ENCODE peak calls at places on chromosome 15, in nine cellular contexts. T is CD8-positive, alpha-beta T cell; W is foreskin keratinocyte; I is right lobe of liver; R is astrocyte of the spinal cord; Q is colonic mucosa; J is transverse colon; H is thyroid gland; P is fibroblast of lung. O is an unnamed sample.

GRCh38 chr15:58357529-58358476 is 74.0 kb upstream of the LIPC start:
- DNase-seq in R (no peak), T (no peak), P (peak), I (no peak), J (no peak), Q (no peak), H (no peak), W (no peak), O (no peak)

GRCh38 chr15:78638658-78639314 is 2.2 kb downstream of the CHRNB4 start:
- DNase-seq in H (peak), I (peak), J (peak), R (peak), T (no peak), P (peak), Q (peak), W (no peak), O (peak)

GRCh38 chr15:87496109-87496508 is 760.4 kb downstream of the NTRK3 start:
- DNase-seq in Q (no peak), I (no peak), R (no peak), H (no peak), J (no peak), T (no peak), P (no peak), W (no peak), O (no peak)

GRCh38 chr15:62419206-62419605 is 254.1 kb upstream of the C2CD4B start:
- DNase-seq in P (no peak), Q (no peak), H (no peak), I (no peak), R (no peak), T (no peak), W (no peak), J (no peak), O (no peak)

GRCh38 chr15:46946953-46947352 is 770.4 kb upstream of the SEMA6D start:
- DNase-seq in R (no peak), W (no peak), Q (no peak), P (no peak), H (no peak), J (no peak), I (no peak), T (no peak), O (no peak)

GRCh38 chr15:88401972-88402656 is 65.1 kb downstream of the MRPL46 start:
- DNase-seq in W (no peak), I (no peak), H (no peak), R (no peak), P (no peak), J (peak), T (peak), Q (no peak), O (no peak)

GRCh38 chr15:100713163-100713867 is 110.9 kb downstream of the ASB7 start:
- DNase-seq in J (peak), P (no peak), W (peak), R (peak), H (no peak), Q (no peak), T (no peak), I (no peak), O (no peak)

GRCh38 chr15:68698708-68699107 is 119.9 kb downstream of the CORO2B start:
- DNase-seq in Q (no peak), J (no peak), I (no peak), H (no peak), R (no peak), P (no peak), W (no peak), T (no peak), O (no peak)

GRCh38 chr15:89841306-89841705 is 26.7 kb upstream of the ANPEP start:
- DNase-seq in P (no peak), H (no peak), J (no peak), Q (no peak), I (no peak), T (no peak), R (no peak), W (no peak), O (no peak)

GRCh38 chr15:101123222-101123910 is 128.5 kb downstream of the CHSY1 start:
- DNase-seq in H (no peak), T (no peak), I (no peak), W (no peak), Q (no peak), R (peak), P (peak), J (no peak), O (no peak)

GRCh38 chr15:58438956-58439355 is 7.2 kb downstream of the LIPC start:
- DNase-seq in T (no peak), Q (peak), H (peak), P (peak), I (no peak), W (no peak), J (peak), R (peak), O (peak)

GRCh38 chr15:81955709-81956108 is 90.1 kb downstream of the MEX3B start:
- DNase-seq in T (no peak), W (no peak), R (peak), H (no peak), P (peak), J (no peak), Q (no peak), I (no peak), O (no peak)

GRCh38 chr15:98774756-98775497 is 126.6 kb downstream of the IGF1R start:
- DNase-seq in H (no peak), I (no peak), P (no peak), W (peak), Q (no peak), R (no peak), T (no peak), J (no peak), O (no peak)

GRCh38 chr15:59622289-59622688 is 10.7 kb downstream of the GCNT3 start:
- DNase-seq in I (peak), R (peak), J (peak), P (peak), W (peak), T (no peak), Q (peak), H (peak), O (peak)

GRCh38 chr15:57382222-57382621 is 5.9 kb downstream of the CGNL1 start:
- DNase-seq in T (no peak), W (no peak), H (no peak), R (no peak), P (no peak), I (no peak), J (no peak), Q (peak), O (no peak)

GRCh38 chr15:34754674-34755418 is at the start of gene GJD2:
- DNase-seq in Q (no peak), I (no peak), W (no peak), P (no peak), R (no peak), J (no peak), T (no peak), H (peak), O (peak)
- TF ChIP-seq CTCF in Q (no peak), I (no peak), W (no peak), P (no peak), R (no peak), J (no peak), T (no peak), H (no peak), O (no peak)

DNA sequence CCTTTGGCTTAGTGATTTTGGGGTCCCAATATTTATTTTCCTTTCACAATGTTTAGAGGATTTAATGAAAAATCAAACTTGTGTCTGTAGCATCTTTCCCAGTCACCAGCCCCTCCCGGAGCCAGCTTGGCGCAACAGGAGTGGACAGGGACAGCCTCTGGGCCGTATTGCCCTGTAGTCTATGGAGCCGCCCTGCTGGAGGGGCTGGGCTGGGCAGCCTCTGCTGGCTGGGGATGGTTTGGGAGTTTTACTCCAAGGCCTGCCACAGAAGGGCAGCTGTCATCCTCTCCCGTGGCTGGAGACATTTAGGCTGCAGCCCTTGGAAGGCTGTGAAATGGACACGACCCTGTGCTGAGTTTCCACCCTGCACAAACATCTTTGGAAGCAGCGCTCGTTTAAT is 89.4 kb upstream of the RGMA start:
- DNase-seq in T (no peak), H (no peak), P (no peak), W (no peak), I (no peak), R (no peak), J (no peak), Q (no peak), O (no peak)
- TF ChIP-seq CTCF in T (no peak), H (no peak), P (no peak), W (no peak), I (no peak), R (no peak), J (no peak), Q (no peak), O (no peak)

GRCh38 chr15:45634442-45635190 is at the start of gene SQOR:
- DNase-seq in R (peak), H (peak), W (peak), P (peak), Q (peak), T (peak), I (peak), J (peak), O (peak)
- TF ChIP-seq CTCF in R (no peak), H (no peak), W (no peak), P (no peak), Q (no peak), T (no peak), I (no peak), J (no peak), O (no peak)

DNA sequence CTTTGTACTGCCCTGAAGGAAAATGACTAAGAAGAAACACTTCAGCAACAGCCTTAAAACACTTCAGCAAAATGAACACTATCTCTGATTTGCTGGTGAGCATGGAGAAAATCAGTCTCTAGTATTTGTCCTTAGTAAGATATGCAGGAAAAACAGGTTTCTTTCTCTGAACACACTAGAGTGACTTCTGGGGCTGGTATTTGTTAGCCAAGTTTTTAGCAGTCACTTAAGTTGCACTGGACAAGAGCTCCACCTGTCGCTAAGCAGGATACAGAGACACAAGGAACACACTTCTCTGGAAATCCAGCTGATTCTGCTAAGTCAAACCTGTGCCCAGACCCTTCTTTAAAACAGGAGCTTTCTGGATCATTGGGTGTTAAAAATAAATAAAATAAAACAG is 65.3 kb downstream of the CHAC1 start:
- DNase-seq in I (no peak), W (peak), Q (peak), P (peak), T (no peak), R (peak), H (peak), J (peak), O (no peak)
- TF ChIP-seq CTCF in I (peak), W (peak), Q (peak), P (peak), T (no peak), R (peak), H (peak), J (peak), O (peak)

GRCh38 chr15:92391640-92392039 is 2.0 kb upstream of the ST8SIA2 start:
- DNase-seq in J (no peak), P (peak), H (peak), W (no peak), T (no peak), Q (no peak), I (no peak), R (peak), O (peak)
- TF ChIP-seq CTCF in J (no peak), P (peak), H (no peak), W (peak), T (no peak), Q (peak), I (peak), R (peak), O (peak)

GRCh38 chr15:91593081-91593480 is 260.4 kb upstream of the SLCO3A1 start:
- DNase-seq in J (no peak), I (no peak), T (no peak), P (peak), R (peak), W (peak), H (no peak), Q (no peak), O (no peak)

GRCh38 chr15:91586542-91586941 is 267.0 kb upstream of the SLCO3A1 start:
- DNase-seq in I (no peak), H (no peak), P (no peak), J (no peak), W (no peak), T (no peak), Q (no peak), R (no peak), O (no peak)

GRCh38 chr15:91593653-91594052 is 259.9 kb upstream of the SLCO3A1 start:
- DNase-seq in I (no peak), T (no peak), P (no peak), Q (no peak), R (peak), J (no peak), W (no peak), H (no peak), O (no peak)

GRCh38 chr15:91592586-91592985 is 260.9 kb upstream of the SLCO3A1 start:
- DNase-seq in R (no peak), T (no peak), H (no peak), W (no peak), Q (no peak), J (no peak), I (no peak), P (no peak), O (no peak)

DNA sequence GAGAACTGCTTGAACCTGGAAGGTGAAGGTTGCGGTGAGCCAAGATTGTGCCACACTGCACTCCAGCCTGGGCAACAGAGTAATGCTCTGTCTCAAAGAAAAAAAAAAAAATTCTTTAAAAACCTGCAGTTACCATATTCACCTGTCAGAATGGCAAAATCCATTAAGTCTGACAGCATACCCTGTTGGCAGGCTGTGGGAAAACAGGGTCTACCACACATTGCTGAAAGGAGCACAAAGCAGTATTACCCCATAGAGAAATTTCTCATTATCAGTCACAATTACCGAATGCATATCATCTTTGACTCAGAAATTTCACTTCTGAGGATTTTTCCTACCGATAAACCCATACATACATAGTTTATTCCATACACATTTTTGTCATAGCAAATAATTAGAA is 264.1 kb upstream of the SLCO3A1 start:
- DNase-seq in J (no peak), T (no peak), R (no peak), P (no peak), Q (no peak), H (no peak), I (no peak), W (no peak), O (no peak)
- TF ChIP-seq CTCF in J (no peak), T (no peak), R (no peak), P (no peak), Q (no peak), H (no peak), I (no peak), W (peak), O (no peak)

DNA sequence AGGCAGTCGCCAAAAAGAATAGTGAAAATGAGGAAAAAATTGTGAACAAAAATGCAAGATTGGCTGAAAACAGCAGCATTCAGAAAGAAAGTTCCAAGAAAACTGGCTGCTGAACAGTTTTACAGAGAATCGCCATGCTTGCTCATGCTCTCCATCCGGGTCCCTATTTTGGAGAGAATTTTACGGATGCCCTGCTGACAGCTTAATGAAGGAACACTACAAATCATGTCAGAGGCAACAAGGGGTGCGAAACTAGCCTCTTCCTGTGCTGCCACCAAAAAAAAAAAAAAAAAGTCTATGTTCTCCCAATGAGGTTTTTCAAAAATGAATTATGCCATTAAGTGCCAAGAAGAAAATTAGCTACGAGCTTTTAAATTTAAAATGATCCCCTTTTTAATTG is 305.8 kb upstream of the ARRDC4 start:
- DNase-seq in R (no peak), H (no peak), Q (no peak), W (no peak), P (no peak), T (no peak), J (no peak), I (no peak), O (no peak)
- TF ChIP-seq CTCF in R (no peak), H (no peak), Q (no peak), W (no peak), P (no peak), T (no peak), J (no peak), I (no peak), O (no peak)

DNA sequence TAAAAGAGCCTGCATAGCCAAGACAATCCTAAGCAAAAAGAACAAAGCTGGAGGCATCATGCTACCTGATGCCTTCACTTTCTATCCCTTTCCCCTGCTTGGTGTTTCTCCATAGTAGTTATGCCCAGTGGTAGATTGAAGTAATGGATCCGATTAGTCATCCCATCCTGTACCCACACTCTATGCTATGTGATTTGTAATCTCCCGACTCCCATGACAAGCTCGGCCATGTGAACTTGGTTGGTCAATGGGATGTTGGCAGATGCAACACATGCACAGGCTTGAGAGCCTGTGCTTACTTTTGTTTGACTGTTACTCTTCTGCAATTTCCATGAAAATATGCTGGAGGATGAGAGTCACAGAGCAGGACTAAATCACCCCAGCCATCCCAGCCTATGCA is 334.9 kb upstream of the DPH6 start:
- DNase-seq in P (no peak), J (no peak), W (peak), I (no peak), R (no peak), Q (no peak), T (no peak), H (no peak), O (no peak)
- TF ChIP-seq CTCF in P (no peak), J (no peak), W (no peak), I (no peak), R (no peak), Q (no peak), T (no peak), H (no peak), O (no peak)

DNA sequence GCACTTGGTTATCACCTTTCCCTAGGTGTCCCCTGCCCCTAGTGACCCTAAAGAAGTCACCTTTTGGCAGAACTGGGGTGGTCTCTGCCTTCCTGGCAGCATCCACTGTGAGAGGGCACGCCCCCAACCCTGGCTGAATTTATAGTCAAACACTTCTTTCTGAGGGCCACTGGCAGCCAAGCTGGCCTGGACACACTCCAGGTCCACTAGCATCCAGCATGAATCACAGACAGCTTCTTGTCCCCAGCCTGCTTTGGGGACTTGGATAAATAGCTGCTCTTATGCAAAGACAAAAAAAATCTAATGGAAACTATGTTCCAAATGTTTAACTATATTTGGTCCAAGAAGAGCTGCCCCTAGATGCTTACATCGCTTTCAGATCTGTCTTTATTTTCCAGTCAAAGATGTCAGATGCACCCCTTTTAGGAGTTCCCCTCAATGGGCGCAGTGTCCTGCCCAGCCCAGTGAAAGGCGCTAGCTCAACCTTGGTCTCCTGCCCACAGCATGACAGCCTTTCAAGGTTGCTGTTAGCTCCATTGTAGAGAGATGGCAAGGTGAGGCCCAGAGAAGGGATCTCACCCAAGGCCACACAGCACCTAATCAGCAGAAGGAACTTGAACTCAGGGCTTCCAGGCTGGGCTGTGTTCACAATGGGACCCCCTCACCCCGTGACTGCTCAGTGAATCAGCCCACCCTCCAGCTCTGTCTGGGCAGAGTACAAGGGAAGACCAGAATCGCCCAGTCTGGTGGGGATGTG is 7.0 kb downstream of the RASL12 start:
- DNase-seq in T (no peak), W (no peak), J (no peak), Q (no peak), R (no peak), P (no peak), I (no peak), H (no peak), O (no peak)
- TF ChIP-seq CTCF in T (no peak), W (no peak), J (no peak), Q (no peak), R (no peak), P (no peak), I (no peak), H (no peak), O (no peak)